ENCODE peak calls at places on chromosomes 7 and 10, in four cellular contexts. Z is left lung, C is CD14-positive monocyte, W is uterus. Q is an unnamed sample.

GRCh38 chr10:58064714-58065528 is 202.8 kb downstream of the IPMK start:
- DNase-seq in W (no peak), Z (no peak), C (no peak), Q (no peak)

GRCh38 chr7:108239501-108240225 is 109.5 kb upstream of the LAMB4 start:
- DNase-seq in C (no peak), W (no peak), Z (no peak), Q (no peak)

GRCh38 chr7:138186951-138187351 is 110.7 kb downstream of the AKR1D1 start:
- DNase-seq in W (no peak), Z (no peak), C (no peak), Q (no peak)

GRCh38 chr10:127797339-127797738 is 60.4 kb downstream of the FOXI2 start:
- DNase-seq in W (no peak), C (no peak), Z (no peak), Q (no peak)

GRCh38 chr7:139915864-139916716 is 87.0 kb downstream of the TBXAS1 start:
- DNase-seq in W (peak), Z (peak), C (peak), Q (no peak)

GRCh38 chr10:112361951-112362770 is 11.8 kb upstream of the ACSL5 start:
- DNase-seq in C (no peak), Z (no peak), W (peak), Q (no peak)

GRCh38 chr10:23886355-23886754 is 322.6 kb upstream of the KIAA1217 start:
- DNase-seq in C (no peak), Z (no peak), W (no peak), Q (no peak)

GRCh38 chr7:64878684-64879083 is 24.4 kb upstream of the ZNF273 start:
- DNase-seq in Z (no peak), W (no peak), C (no peak), Q (no peak)

GRCh38 chr7:13288516-13288915 is 601.1 kb downstream of the ARL4A start:
- DNase-seq in W (no peak), Z (no peak), C (no peak), Q (no peak)

GRCh38 chr7:123580406-123581161 is 21.0 kb upstream of the ASB15 start:
- DNase-seq in Z (no peak), C (no peak), W (no peak), Q (no peak)

GRCh38 chr7:5229451-5230271 is 39.6 kb downstream of the WIPI2 start:
- DNase-seq in Z (peak), C (no peak), W (no peak), Q (no peak)

GRCh38 chr7:47423196-47423595 is 158.7 kb downstream of the TNS3 start:
- DNase-seq in Z (no peak), C (no peak), W (no peak), Q (no peak)

GRCh38 chr7:129843982-129844840 is 108.5 kb downstream of the UBE2H start:
- DNase-seq in C (no peak), Z (no peak), W (no peak), Q (no peak)
- TF ChIP-seq CTCF in C (no peak), Z (no peak), W (no peak), Q (no peak)

GRCh38 chr7:142528608-142529408 is 220.5 kb upstream of the PRSS1 start:
- DNase-seq in C (no peak), Z (no peak), W (no peak), Q (no peak)

GRCh38 chr7:142519790-142520078 is 229.5 kb upstream of the PRSS1 start:
- DNase-seq in W (no peak), Z (no peak), C (no peak), Q (no peak)

GRCh38 chr7:142519077-142519789 is 230.0 kb upstream of the PRSS1 start:
- DNase-seq in C (no peak), W (no peak), Z (no peak), Q (no peak)

DNA sequence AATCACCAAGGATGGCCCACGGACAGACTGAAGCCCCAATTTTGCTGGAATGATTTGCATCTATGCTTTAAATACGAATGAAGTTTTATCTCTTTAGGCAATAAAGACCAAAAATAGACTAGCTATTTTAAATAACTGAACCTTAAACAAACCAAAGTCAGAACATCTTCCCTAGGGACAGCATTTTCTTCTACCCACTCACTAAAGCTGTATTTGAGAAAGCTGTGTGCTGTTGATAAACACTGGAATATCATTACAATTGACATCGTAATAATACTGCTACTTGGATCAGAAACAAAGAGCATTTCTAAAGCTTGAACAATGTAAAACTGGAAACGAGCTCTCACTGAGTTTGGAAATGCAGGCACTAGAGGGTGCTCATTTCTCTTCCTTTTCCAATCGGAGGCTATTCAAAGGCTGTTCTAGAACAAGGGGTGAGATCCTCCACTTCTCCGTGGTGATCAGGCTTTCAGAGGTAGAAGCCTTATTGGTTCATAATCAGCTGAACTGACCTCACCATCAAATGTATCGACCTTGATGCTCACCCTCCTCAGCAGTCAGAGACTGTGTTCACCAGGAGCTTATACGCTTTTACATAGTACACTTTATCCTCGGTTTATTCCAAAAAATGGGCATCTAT is 225.3 kb upstream of the PRSS1 start:
- DNase-seq in Z (no peak), W (no peak), C (no peak), Q (no peak)
- TF ChIP-seq CTCF in Z (no peak), W (no peak), C (no peak), Q (no peak)

GRCh38 chr10:104028146-104028545 is 57.5 kb downstream of the COL17A1 start:
- DNase-seq in W (no peak), Z (no peak), C (no peak), Q (no peak)
- TF ChIP-seq CTCF in W (no peak), Z (no peak), C (no peak), Q (peak)

GRCh38 chr7:8282871-8283270 is 20.9 kb upstream of the ICA1 start:
- DNase-seq in Z (no peak), C (no peak), W (no peak), Q (no peak)

GRCh38 chr7:8282162-8282561 is 20.2 kb upstream of the ICA1 start:
- DNase-seq in C (no peak), W (no peak), Z (no peak), Q (no peak)

GRCh38 chr7:8274589-8274988 is 12.6 kb upstream of the ICA1 start:
- DNase-seq in C (no peak), Z (no peak), W (no peak), Q (no peak)

GRCh38 chr7:8278183-8278582 is 16.2 kb upstream of the ICA1 start:
- DNase-seq in Z (no peak), C (no peak), W (no peak), Q (no peak)

DNA sequence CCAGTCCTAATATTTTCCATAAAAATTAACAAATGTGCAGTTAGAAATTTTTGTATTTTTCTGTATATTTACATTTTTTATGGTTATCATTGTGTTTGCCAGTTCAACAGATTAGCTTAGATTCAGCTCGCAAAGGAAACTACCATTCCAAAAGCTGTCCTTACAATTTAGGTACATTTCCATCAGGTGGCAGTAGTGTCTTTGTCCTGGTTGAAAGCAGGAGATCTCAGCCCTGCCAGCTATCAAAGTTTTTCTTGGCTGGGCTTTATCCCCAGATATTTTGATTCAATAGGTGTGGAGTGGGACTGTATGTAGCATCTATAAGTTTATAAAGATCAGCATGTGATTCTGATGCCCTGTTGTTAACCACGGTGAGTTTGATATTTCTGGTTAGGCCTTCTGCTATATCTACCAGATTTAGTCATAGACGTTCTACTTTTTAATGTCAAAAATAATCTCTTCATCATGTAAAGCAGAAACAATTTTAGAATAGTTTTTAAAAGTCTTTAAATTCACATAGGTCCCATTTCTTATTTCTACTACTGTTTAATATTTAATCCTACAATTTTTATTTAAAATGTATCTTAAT is 15.5 kb upstream of the ICA1 start:
- DNase-seq in W (no peak), Z (no peak), C (no peak), Q (no peak)
- TF ChIP-seq CTCF in W (no peak), Z (no peak), C (peak), Q (peak)

GRCh38 chr7:78095549-78095948 is 297.0 kb downstream of the PHTF2 start:
- DNase-seq in C (no peak), Z (no peak), W (no peak), Q (no peak)

GRCh38 chr7:78090616-78091015 is 292.0 kb downstream of the PHTF2 start:
- DNase-seq in C (no peak), Z (no peak), W (no peak), Q (no peak)
- TF ChIP-seq CTCF in C (no peak), Z (no peak), W (no peak), Q (no peak)

GRCh38 chr10:17115683-17116082 is 13.9 kb downstream of the CUBN start:
- DNase-seq in Z (no peak), C (no peak), W (no peak), Q (no peak)
- TF ChIP-seq CTCF in Z (no peak), C (no peak), W (no peak), Q (peak)

DNA sequence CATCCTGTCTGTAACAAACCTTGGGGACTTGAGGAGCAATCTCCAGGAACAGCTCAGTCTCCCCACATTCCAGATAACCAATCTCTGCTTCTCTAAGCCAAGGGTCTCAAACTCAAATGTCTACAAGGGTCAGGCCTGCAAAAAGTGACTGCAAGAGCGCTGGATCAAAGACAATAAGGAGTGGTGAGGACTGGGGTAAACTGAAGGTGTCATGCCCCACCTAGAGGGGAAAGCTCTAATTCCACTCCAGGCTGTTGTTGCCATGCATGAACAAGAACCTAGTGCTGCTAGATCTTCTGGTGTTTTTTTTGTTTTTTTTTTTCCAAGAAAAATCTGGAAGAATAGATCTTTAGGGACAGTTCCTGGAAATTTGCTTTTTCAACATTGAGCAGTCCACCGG is 117.9 kb upstream of the MACROH2A2 start:
- DNase-seq in Z (no peak), C (no peak), W (no peak), Q (no peak)
- TF ChIP-seq CTCF in Z (no peak), C (no peak), W (no peak), Q (peak)

DNA sequence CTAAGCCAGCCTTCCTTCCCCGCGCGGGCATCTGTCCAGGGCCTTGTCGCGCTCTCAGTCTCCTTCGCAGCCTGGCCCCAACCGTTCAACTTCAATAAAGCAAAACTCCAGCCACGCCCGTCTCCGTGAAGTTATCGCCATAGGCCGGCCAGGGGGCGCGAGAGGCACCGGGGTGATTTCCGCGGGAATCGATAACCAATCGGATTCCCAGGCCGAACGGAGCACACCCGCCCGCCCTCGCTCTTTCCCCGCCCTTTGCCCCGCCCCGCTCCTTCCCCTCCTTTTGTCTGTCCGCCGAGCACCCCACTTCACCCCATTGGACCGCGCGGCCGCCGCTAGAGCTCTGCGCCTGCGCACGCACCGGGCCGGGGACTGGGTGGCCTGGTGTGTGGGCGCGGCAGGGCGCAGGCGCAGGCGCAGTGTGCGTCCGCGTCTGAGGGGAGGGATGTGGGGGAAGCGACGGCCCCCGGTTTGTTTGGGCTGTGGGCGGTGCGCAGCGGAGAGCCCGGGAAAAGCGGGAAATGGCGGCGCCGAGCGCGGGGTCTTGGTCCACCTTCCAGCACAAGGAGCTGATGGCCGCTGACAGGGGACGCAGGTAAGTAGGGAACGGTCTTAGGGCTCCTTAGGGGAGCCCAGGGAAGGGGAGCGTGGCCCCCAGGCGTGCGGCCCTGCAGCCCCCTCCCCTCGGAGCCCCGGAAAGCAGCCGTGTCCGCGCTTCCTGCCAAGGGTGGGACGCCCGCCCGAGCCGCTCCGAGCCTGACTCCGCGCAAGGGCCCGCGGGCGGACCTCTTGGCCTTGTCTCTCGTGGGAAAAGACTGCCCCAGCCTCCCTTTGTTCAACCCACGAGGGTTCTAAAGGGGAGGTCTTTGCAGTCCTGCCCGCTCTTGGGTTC is at the start of gene CASP2:
- DNase-seq in C (peak), Z (peak), W (peak), Q (peak)
- TF ChIP-seq CTCF in C (no peak), Z (peak), W (peak), Q (peak)

Q was measured in type B pancreatic cell.